ENCODE peak calls at places on chromosome 14, in eight cellular contexts. E is fibroblast of lung; X is CD8-positive, alpha-beta memory T cell; M is PC-3; C is hepatocyte; Z is mesendoderm; H is ovary; U is sigmoid colon. Y is an unnamed sample. For H3K4me1, the result is how much of the 10 kb centered on the place peaks cover.

GRCh38 chr14:64507376-64508156 is 3.0 kb downstream of the ZBTB1 start:
- DNase-seq in E (peak), X (no peak), M (peak), C (peak), Z (peak), H (no peak), U (no peak), Y (peak)

GRCh38 chr14:79949906-79950305 is 261.4 kb downstream of the DIO2 start:
- DNase-seq in E (peak), X (no peak), M (no peak), C (no peak), Z (no peak), H (no peak), U (no peak), Y (no peak)

GRCh38 chr14:66508547-66508845 is 549 bp downstream of the GPHN start:
- DNase-seq in E (no peak), X (no peak), M (no peak), C (no peak), Z (no peak), H (no peak), U (no peak), Y (no peak)

GRCh38 chr14:69005432-69006148 is 26.5 kb upstream of the ACTN1 start:
- DNase-seq in E (peak), X (no peak), M (peak), C (peak), Z (peak), H (peak), U (peak), Y (peak)

GRCh38 chr14:84458881-84459280 is 1071.1 kb upstream of the FLRT2 start:
- DNase-seq in E (no peak), X (no peak), M (no peak), C (no peak), Z (no peak), H (no peak), U (no peak), Y (no peak)

GRCh38 chr14:99995700-99996356 is 69.4 kb upstream of the EVL start:
- DNase-seq in E (peak), X (peak), M (peak), C (peak), Z (peak), H (no peak), U (peak), Y (no peak)

GRCh38 chr14:81385824-81386223 is 14.3 kb downstream of the STON2 start:
- DNase-seq in E (no peak), X (no peak), M (no peak), C (no peak), Z (no peak), H (no peak), U (no peak), Y (no peak)

GRCh38 chr14:51079489-51079888 is 15.4 kb downstream of the TRIM9 start:
- DNase-seq in E (no peak), X (no peak), M (no peak), C (no peak), Z (no peak), H (no peak), U (no peak), Y (peak)

GRCh38 chr14:100076133-100076532 is 10.9 kb downstream of the EVL start:
- DNase-seq in E (no peak), X (no peak), M (peak), C (no peak), Z (peak), H (no peak), U (no peak), Y (no peak)

GRCh38 chr14:64293976-64294671 is at the start of gene ESR2:
- DNase-seq in E (peak), X (peak), M (peak), C (peak), Z (peak), H (peak), U (no peak), Y (no peak)

GRCh38 chr14:32403688-32404087 is 74.6 kb downstream of the AKAP6 start:
- DNase-seq in E (peak), X (no peak), M (peak), C (no peak), Z (no peak), H (no peak), U (no peak), Y (no peak)

GRCh38 chr14:94388027-94388895 is at the start of gene SERPINA1:
- DNase-seq in E (peak), X (no peak), M (peak), C (peak), Z (no peak), H (no peak), U (peak), Y (peak)

GRCh38 chr14:23028800-23029199 is 5.9 kb downstream of the PSMB5 start:
- DNase-seq in E (peak), X (no peak), M (no peak), C (no peak), Z (no peak), H (no peak), U (no peak), Y (no peak)

GRCh38 chr14:84225243-84225642 is 1304.7 kb upstream of the FLRT2 start:
- DNase-seq in E (no peak), X (no peak), M (no peak), C (peak), Z (no peak), H (peak), U (peak), Y (no peak)

GRCh38 chr14:38171197-38171596 is 36.5 kb upstream of the SSTR1 start:
- DNase-seq in E (peak), X (no peak), M (peak), C (no peak), Z (no peak), H (no peak), U (no peak), Y (no peak)

GRCh38 chr14:100072783-100073346 is 7.6 kb downstream of the EVL start:
- DNase-seq in E (no peak), X (peak), M (peak), C (no peak), Z (no peak), H (no peak), U (no peak), Y (no peak)

GRCh38 chr14:32313977-32314376 is 15.1 kb upstream of the AKAP6 start:
- DNase-seq in E (no peak), X (no peak), M (no peak), C (no peak), Z (peak), H (no peak), U (no peak), Y (no peak)

GRCh38 chr14:58821421-58821820 is 183.7 kb downstream of the DACT1 start:
- DNase-seq in E (no peak), X (no peak), M (peak), C (no peak), Z (peak), H (no peak), U (no peak), Y (peak)

GRCh38 chr14:81062816-81063215 is 107.4 kb downstream of the TSHR start:
- DNase-seq in E (no peak), X (no peak), M (peak), C (peak), Z (peak), H (no peak), U (no peak), Y (no peak)

GRCh38 chr14:47269788-47270492 is 405.5 kb downstream of the MDGA2 start:
- DNase-seq in E (no peak), X (no peak), M (no peak), C (no peak), Z (no peak), H (no peak), U (no peak), Y (no peak)

GRCh38 chr14:58796636-58797429 is 159.1 kb downstream of the DACT1 start:
- DNase-seq in E (no peak), X (no peak), M (peak), C (peak), Z (peak), H (no peak), U (no peak), Y (peak)

GRCh38 chr14:88044129-88044727 is 39.3 kb downstream of the GPR65 start:
- DNase-seq in E (no peak), X (no peak), M (peak), C (peak), Z (no peak), H (no peak), U (no peak), Y (no peak)

GRCh38 chr14:49962616-49963015 is 69.7 kb downstream of the ARF6 start:
- DNase-seq in E (peak), X (no peak), M (peak), C (no peak), Z (peak), H (no peak), U (no peak), Y (peak)

GRCh38 chr14:53233399-53233798 is 80.3 kb upstream of the DDHD1 start:
- DNase-seq in E (no peak), X (no peak), M (no peak), C (no peak), Z (no peak), H (no peak), U (no peak), Y (no peak)

GRCh38 chr14:104688755-104689619 is at the start of gene INF2:
- DNase-seq in E (peak), X (peak), M (peak), C (peak), Z (peak), H (peak), U (no peak), Y (no peak)

GRCh38 chr14:102088012-102088792 is 1.4 kb upstream of the HSP90AA1 start:
- DNase-seq in E (no peak), X (peak), M (no peak), C (peak), Z (peak), H (peak), U (peak), Y (peak)

GRCh38 chr14:51939727-51940126 is 49.6 kb upstream of the RTRAF start:
- DNase-seq in E (peak), X (no peak), M (no peak), C (peak), Z (peak), H (no peak), U (no peak), Y (no peak)

GRCh38 chr14:81519200-81519998 is 14.3 kb downstream of the SEL1L start:
- DNase-seq in E (no peak), X (no peak), M (no peak), C (no peak), Z (peak), H (no peak), U (no peak), Y (no peak)

GRCh38 chr14:23359167-23359626 is 5.8 kb downstream of the EFS start:
- DNase-seq in E (no peak), X (no peak), M (no peak), C (no peak), Z (no peak), H (no peak), U (no peak), Y (no peak)

GRCh38 chr14:79448922-79449321 is 762.4 kb downstream of the DIO2 start:
- DNase-seq in E (no peak), X (no peak), M (no peak), C (no peak), Z (no peak), H (no peak), U (no peak), Y (no peak)

GRCh38 chr14:97704316-97704715 is 907.1 kb downstream of the VRK1 start:
- DNase-seq in E (no peak), X (no peak), M (no peak), C (no peak), Z (no peak), H (no peak), U (no peak), Y (no peak)

GRCh38 chr14:50775357-50775756 is 55.6 kb downstream of the NIN start:
- DNase-seq in E (peak), X (no peak), M (peak), C (peak), Z (peak), H (no peak), U (no peak), Y (peak)

GRCh38 chr14:84975503-84975902 is 554.4 kb upstream of the FLRT2 start:
- DNase-seq in E (no peak), X (no peak), M (no peak), C (no peak), Z (no peak), H (no peak), U (no peak), Y (no peak)

GRCh38 chr14:94394594-94395305 is 6.3 kb upstream of the SERPINA1 start:
- DNase-seq in E (peak), X (no peak), M (no peak), C (peak), Z (no peak), H (no peak), U (peak), Y (no peak)

GRCh38 chr14:88352299-88353097 is 29.4 kb upstream of the KCNK10 start:
- DNase-seq in E (peak), X (no peak), M (peak), C (no peak), Z (no peak), H (no peak), U (no peak), Y (peak)

GRCh38 chr14:64865992-64866391 is 13.7 kb downstream of the SPTB start:
- DNase-seq in E (no peak), X (no peak), M (no peak), C (no peak), Z (peak), H (no peak), U (no peak), Y (no peak)

GRCh38 chr14:78157855-78158436 is 12.2 kb upstream of the NRXN3 start:
- DNase-seq in E (peak), X (no peak), M (peak), C (peak), Z (peak), H (no peak), U (no peak), Y (no peak)

DNA sequence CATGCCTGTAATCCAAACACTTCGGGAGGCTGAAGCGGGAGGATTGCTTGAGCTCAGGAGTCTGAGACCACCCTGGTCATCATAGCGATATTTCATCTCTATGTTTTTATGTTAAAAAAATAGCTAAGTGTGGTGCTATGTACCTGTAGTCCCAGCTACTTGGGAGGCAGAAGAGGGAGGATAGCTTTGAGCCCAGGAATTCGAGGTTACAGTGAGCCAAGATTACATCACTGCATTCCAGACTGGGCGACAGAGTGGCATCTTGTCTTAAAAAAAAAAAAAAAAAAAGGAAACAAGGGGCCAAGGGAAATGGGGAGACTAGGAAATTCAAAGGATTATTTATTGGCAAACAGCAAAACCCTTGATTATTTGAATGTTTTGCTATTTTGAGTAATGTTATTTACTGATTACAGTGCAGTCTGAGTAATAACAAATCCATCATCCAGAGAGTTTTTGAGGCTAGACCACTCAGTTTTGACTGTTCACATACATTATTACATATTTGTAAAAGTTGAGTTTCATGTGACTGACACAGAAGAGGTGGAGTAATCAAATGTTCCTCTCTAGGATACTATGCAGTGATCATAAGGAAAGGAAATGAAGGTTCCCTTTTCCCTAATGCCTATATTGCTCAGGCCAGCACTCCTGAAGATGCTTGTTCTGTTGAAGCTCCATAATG is 40.8 kb downstream of the PRKCH start:
- DNase-seq in E (no peak), X (no peak), M (peak), C (no peak), Z (peak), H (no peak), U (no peak), Y (no peak)
- H3K4me1 ChIP-seq in E (under half), X (half or more), M (under half), C (under half), Z (under half), H (under half), U (under half), Y (under half)

GRCh38 chr14:74569826-74570591 is 42.0 kb downstream of the LTBP2 start:
- DNase-seq in E (no peak), X (no peak), M (peak), C (peak), Z (no peak), H (peak), U (no peak), Y (peak)
- H3K4me1 ChIP-seq in E (half or more), X (under half), M (half or more), C (under half), Z (under half), H (under half), U (half or more), Y (half or more)

GRCh38 chr14:74605531-74606223 is 6.4 kb downstream of the LTBP2 start:
- DNase-seq in E (no peak), X (no peak), M (no peak), C (no peak), Z (no peak), H (no peak), U (no peak), Y (no peak)
- H3K4me1 ChIP-seq in E (under half), X (under half), M (under half), C (under half), Z (under half), H (under half), U (under half), Y (under half)

GRCh38 chr14:75293920-75294648 is 15.5 kb downstream of the FOS start:
- DNase-seq in E (peak), X (peak), M (peak), C (peak), Z (peak), H (peak), U (peak), Y (peak)
- H3K4me1 ChIP-seq in E (under half), X (under half), M (under half), C (under half), Z (under half), H (under half), U (under half), Y (under half)

GRCh38 chr14:91862417-91862816 is 4.9 kb downstream of the TC2N start:
- DNase-seq in E (no peak), X (no peak), M (no peak), C (no peak), Z (peak), H (no peak), U (no peak), Y (no peak)
- H3K4me1 ChIP-seq in E (under half), X (half or more), M (under half), C (under half), Z (under half), H (under half), U (under half), Y (under half)

DNA sequence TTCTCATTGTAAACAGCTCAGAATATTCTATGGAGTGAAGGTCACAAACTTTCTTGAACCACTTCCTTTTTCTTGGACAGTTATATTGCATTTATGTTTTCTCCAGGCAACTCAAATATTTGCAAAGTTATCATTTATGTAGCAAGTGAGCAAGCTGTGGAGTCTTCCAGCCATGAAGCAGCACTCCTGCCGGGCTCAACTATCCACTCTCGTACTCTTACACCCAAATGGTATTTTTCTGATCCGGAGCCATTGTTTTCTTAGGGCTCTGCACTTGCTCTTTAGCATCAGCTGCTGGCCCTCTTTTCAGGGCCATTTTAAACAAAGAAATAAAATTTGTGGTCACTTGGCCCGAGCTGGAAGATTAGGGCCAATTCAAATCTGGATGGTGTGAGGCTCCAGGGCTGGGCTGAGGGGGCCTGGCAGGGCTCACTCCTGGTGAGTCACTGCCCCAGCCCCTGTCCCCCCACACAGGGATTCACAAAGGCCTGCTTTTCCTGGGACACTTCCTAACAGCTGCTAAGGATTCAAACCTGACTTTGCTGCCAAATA is 19.7 kb downstream of the SYNE3 start:
- DNase-seq in E (peak), X (no peak), M (no peak), C (peak), Z (no peak), H (peak), U (no peak), Y (no peak)
- H3K4me1 ChIP-seq in E (under half), X (under half), M (under half), C (under half), Z (under half), H (under half), U (under half), Y (under half)

GRCh38 chr14:56874375-56874774 is 64.1 kb upstream of the OTX2 start:
- DNase-seq in E (no peak), X (no peak), M (peak), C (peak), Z (peak), H (no peak), U (no peak), Y (no peak)

GRCh38 chr14:56870336-56870735 is 60.1 kb upstream of the OTX2 start:
- DNase-seq in E (no peak), X (no peak), M (no peak), C (no peak), Z (no peak), H (no peak), U (no peak), Y (no peak)

GRCh38 chr14:56862843-56863242 is 52.6 kb upstream of the OTX2 start:
- DNase-seq in E (no peak), X (no peak), M (no peak), C (no peak), Z (no peak), H (no peak), U (no peak), Y (no peak)

GRCh38 chr14:56868660-56869059 is 58.4 kb upstream of the OTX2 start:
- DNase-seq in E (no peak), X (no peak), M (no peak), C (no peak), Z (no peak), H (no peak), U (no peak), Y (no peak)
- H3K4me1 ChIP-seq in E (under half), X (under half), M (under half), C (under half), Z (under half), H (under half), U (under half), Y (under half)

DNA sequence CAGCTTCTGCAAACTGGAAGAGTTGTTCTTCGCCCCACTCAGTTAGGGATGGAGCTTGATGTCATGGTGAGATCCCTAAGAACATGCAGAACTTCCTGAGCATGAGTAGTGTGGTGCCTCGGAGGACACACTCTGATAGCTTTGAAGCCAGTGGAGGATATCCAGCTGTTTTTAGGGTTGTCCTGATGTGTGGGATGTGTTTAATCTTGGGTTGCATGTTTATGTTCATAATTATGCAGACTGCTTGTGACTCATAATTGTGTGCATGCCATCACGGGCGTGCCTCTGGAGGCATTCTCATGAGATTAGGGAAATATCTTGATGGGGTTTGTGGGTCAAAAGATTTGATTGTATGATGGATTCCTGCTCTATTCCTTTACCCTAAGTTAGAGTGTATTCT is 267.4 kb upstream of the PELI2 start:
- DNase-seq in E (peak), X (no peak), M (peak), C (no peak), Z (no peak), H (no peak), U (no peak), Y (peak)
- H3K4me1 ChIP-seq in E (under half), X (under half), M (under half), C (under half), Z (under half), H (under half), U (under half), Y (under half)

GRCh38 chr14:54650331-54651017 is 83.5 kb downstream of the SAMD4A start:
- DNase-seq in E (peak), X (no peak), M (peak), C (no peak), Z (peak), H (no peak), U (peak), Y (peak)

GRCh38 chr14:54652890-54653201 is 85.9 kb downstream of the SAMD4A start:
- DNase-seq in E (no peak), X (no peak), M (no peak), C (no peak), Z (peak), H (no peak), U (no peak), Y (no peak)

GRCh38 chr14:54652188-54652889 is 85.4 kb downstream of the SAMD4A start:
- DNase-seq in E (peak), X (no peak), M (peak), C (peak), Z (peak), H (peak), U (peak), Y (peak)

GRCh38 chr14:54651018-54651351 is 84.1 kb downstream of the SAMD4A start:
- DNase-seq in E (no peak), X (no peak), M (no peak), C (no peak), Z (peak), H (no peak), U (no peak), Y (no peak)

GRCh38 chr14:54651649-54652048 is 84.7 kb downstream of the SAMD4A start:
- DNase-seq in E (peak), X (no peak), M (peak), C (no peak), Z (no peak), H (no peak), U (no peak), Y (peak)
- H3K4me1 ChIP-seq in E (under half), X (under half), M (half or more), C (under half), Z (under half), H (under half), U (half or more), Y (under half)